ENCODE peak calls at places on chromosomes 5 and 9, in eight cellular contexts. L, C, R, H, U, K, V and J are unnamed samples.

GRCh38 chr9:81548911-81549310 is 140.4 kb downstream of the TLE1 start:
- DNase-seq in L (no peak), C (no peak), R (no peak), H (no peak), U (no peak), K (no peak), V (no peak), J (no peak)

GRCh38 chr5:172145870-172146747 is 41.9 kb downstream of the STK10 start:
- DNase-seq in L (no peak), C (no peak), R (peak), H (no peak), U (no peak), K (no peak), V (no peak), J (no peak)

GRCh38 chr9:3436629-3437028 is 89.2 kb downstream of the RFX3 start:
- DNase-seq in L (no peak), C (peak), R (no peak), H (no peak), U (no peak), K (no peak), V (peak), J (no peak)

GRCh38 chr9:128136816-128137793 is 9.6 kb upstream of the PTGES2 start:
- DNase-seq in L (no peak), C (peak), R (no peak), H (no peak), U (peak), K (no peak), V (peak), J (no peak)

GRCh38 chr5:33984671-33985124 is at the start of gene SLC45A2:
- DNase-seq in L (no peak), C (no peak), R (no peak), H (no peak), U (no peak), K (no peak), V (no peak), J (no peak)

GRCh38 chr5:60541980-60542379 is 158.0 kb downstream of the DEPDC1B start:
- DNase-seq in L (no peak), C (peak), R (no peak), H (no peak), U (peak), K (no peak), V (peak), J (no peak)

GRCh38 chr9:89247431-89248370 is 63.3 kb upstream of the CKS2 start:
- DNase-seq in L (no peak), C (no peak), R (no peak), H (no peak), U (peak), K (no peak), V (peak), J (no peak)

GRCh38 chr5:135660826-135661555 is 82.2 kb upstream of the CXCL14 start:
- DNase-seq in L (no peak), C (no peak), R (no peak), H (no peak), U (no peak), K (no peak), V (no peak), J (no peak)

GRCh38 chr9:21527579-21527978 is 45.5 kb upstream of the IFNE start:
- DNase-seq in L (no peak), C (no peak), R (no peak), H (no peak), U (no peak), K (no peak), V (no peak), J (no peak)

GRCh38 chr9:22068369-22068768 is 59.3 kb upstream of the CDKN2B start:
- DNase-seq in L (no peak), C (no peak), R (no peak), H (no peak), U (no peak), K (no peak), V (no peak), J (no peak)

GRCh38 chr5:138725153-138725884 is 27.9 kb upstream of the CTNNA1 start:
- DNase-seq in L (no peak), C (peak), R (peak), H (peak), U (peak), K (no peak), V (peak), J (peak)

GRCh38 chr5:154072782-154073171 is 34.0 kb downstream of the MFAP3 start:
- DNase-seq in L (no peak), C (no peak), R (no peak), H (no peak), U (no peak), K (no peak), V (no peak), J (no peak)

GRCh38 chr9:12141422-12141821 is 551.8 kb upstream of the TYRP1 start:
- DNase-seq in L (no peak), C (no peak), R (no peak), H (no peak), U (no peak), K (no peak), V (no peak), J (no peak)

GRCh38 chr5:64678400-64678799 is 11.9 kb upstream of the SHISAL2B start:
- DNase-seq in L (no peak), C (no peak), R (no peak), H (no peak), U (no peak), K (no peak), V (no peak), J (no peak)

GRCh38 chr9:122126340-122127333 is 32.9 kb downstream of the NDUFA8 start:
- DNase-seq in L (no peak), C (peak), R (no peak), H (no peak), U (no peak), K (no peak), V (peak), J (no peak)

GRCh38 chr5:57598756-57599155 is 116.1 kb upstream of the ACTBL2 start:
- DNase-seq in L (no peak), C (peak), R (no peak), H (no peak), U (peak), K (no peak), V (peak), J (no peak)

GRCh38 chr9:76181781-76182180 is 212.4 kb downstream of the RFK start:
- DNase-seq in L (no peak), C (no peak), R (no peak), H (no peak), U (no peak), K (no peak), V (no peak), J (no peak)

GRCh38 chr9:133927041-133927440 is 65.1 kb downstream of the VAV2 start:
- DNase-seq in L (no peak), C (no peak), R (no peak), H (no peak), U (no peak), K (no peak), V (no peak), J (no peak)

GRCh38 chr5:110159202-110159601 is 469.5 kb downstream of the MAN2A1 start:
- DNase-seq in L (no peak), C (peak), R (no peak), H (no peak), U (peak), K (no peak), V (peak), J (no peak)

GRCh38 chr9:17587113-17587512 is 8.2 kb downstream of the SH3GL2 start:
- DNase-seq in L (no peak), C (no peak), R (no peak), H (no peak), U (no peak), K (no peak), V (no peak), J (no peak)

GRCh38 chr9:131358438-131359029 is 35.4 kb upstream of the PRRC2B start:
- DNase-seq in L (no peak), C (no peak), R (no peak), H (no peak), U (no peak), K (peak), V (no peak), J (no peak)

GRCh38 chr9:111917201-111917600 is 20.6 kb downstream of the UGCG start:
- DNase-seq in L (no peak), C (no peak), R (no peak), H (no peak), U (no peak), K (no peak), V (no peak), J (no peak)

GRCh38 chr5:1547236-1547635 is 23.5 kb upstream of the LPCAT1 start:
- DNase-seq in L (no peak), C (no peak), R (no peak), H (no peak), U (no peak), K (no peak), V (no peak), J (no peak)

GRCh38 chr5:33462456-33462855 is 21.7 kb downstream of the TARS1 start:
- DNase-seq in L (no peak), C (peak), R (no peak), H (no peak), U (no peak), K (no peak), V (peak), J (no peak)

GRCh38 chr9:110183208-110184145 is 24.5 kb downstream of the C9orf152 start:
- DNase-seq in L (peak), C (peak), R (peak), H (peak), U (peak), K (peak), V (peak), J (no peak)

GRCh38 chr9:127860260-127860659 is 5.8 kb upstream of the ENG start:
- DNase-seq in L (no peak), C (no peak), R (no peak), H (no peak), U (no peak), K (no peak), V (peak), J (no peak)

GRCh38 chr5:10432059-10433008 is 9.3 kb upstream of the ROPN1L start:
- DNase-seq in L (no peak), C (no peak), R (no peak), H (no peak), U (no peak), K (no peak), V (no peak), J (no peak)

GRCh38 chr9:136546697-136547481 is 1.0 kb upstream of the NOTCH1 start:
- DNase-seq in L (peak), C (peak), R (peak), H (peak), U (peak), K (peak), V (peak), J (no peak)

GRCh38 chr5:115072266-115073056 is 97.2 kb downstream of the TRIM36 start:
- DNase-seq in L (no peak), C (no peak), R (no peak), H (no peak), U (no peak), K (no peak), V (no peak), J (no peak)

GRCh38 chr9:91177661-91178280 is 183.9 kb downstream of the AUH start:
- DNase-seq in L (no peak), C (peak), R (peak), H (peak), U (peak), K (no peak), V (peak), J (no peak)

DNA sequence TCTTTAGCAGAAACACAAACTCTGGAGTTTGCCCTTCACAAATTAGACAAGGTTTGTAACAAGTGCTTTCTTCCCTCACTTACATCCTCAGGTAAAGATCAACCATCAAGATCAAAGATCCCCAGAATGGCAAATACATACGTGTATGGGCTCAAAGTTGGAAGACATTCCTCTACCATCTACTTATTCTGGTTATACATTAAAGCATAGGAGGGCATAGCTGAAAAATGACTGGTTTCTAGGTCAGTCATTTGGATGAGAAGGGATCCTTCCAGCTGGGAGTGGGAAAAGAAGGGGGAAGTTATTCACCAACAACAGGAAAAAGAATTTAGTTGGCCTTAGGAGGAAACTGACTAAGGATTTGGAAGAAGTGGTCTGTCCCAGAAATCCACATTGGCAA is 1.9 kb downstream of the DAB2 start:
- DNase-seq in L (no peak), C (no peak), R (no peak), H (no peak), U (no peak), K (no peak), V (no peak), J (no peak)
- H3K4me3 ChIP-seq in L (no peak), C (peak), R (peak), H (no peak), U (peak), K (no peak), V (peak), J (peak)

DNA sequence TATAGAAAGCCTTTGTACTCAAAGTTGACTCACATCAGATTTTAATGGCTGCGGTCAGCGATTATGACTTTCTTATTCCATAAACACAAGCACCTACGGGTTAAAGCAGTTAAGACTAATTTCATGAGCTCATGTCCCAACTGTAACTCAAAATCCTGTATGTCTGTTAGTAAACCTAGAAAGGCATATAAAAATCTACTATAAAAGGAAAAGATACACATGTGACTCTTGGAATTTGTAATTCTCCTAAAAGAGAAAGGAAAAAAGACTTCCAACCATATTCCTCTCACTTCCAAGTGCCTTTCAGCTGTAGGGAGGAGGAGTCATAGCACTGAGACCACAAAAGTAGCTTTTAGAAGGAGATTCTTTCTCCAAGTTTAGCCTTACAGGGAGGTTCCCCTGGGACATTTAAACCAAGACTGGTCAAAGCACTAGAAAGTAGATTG is 129.1 kb downstream of the EBF1 start:
- DNase-seq in L (no peak), C (no peak), R (no peak), H (no peak), U (no peak), K (no peak), V (peak), J (no peak)
- H3K4me3 ChIP-seq in L (no peak), C (no peak), R (no peak), H (no peak), U (no peak), K (no peak), V (no peak), J (no peak)

DNA sequence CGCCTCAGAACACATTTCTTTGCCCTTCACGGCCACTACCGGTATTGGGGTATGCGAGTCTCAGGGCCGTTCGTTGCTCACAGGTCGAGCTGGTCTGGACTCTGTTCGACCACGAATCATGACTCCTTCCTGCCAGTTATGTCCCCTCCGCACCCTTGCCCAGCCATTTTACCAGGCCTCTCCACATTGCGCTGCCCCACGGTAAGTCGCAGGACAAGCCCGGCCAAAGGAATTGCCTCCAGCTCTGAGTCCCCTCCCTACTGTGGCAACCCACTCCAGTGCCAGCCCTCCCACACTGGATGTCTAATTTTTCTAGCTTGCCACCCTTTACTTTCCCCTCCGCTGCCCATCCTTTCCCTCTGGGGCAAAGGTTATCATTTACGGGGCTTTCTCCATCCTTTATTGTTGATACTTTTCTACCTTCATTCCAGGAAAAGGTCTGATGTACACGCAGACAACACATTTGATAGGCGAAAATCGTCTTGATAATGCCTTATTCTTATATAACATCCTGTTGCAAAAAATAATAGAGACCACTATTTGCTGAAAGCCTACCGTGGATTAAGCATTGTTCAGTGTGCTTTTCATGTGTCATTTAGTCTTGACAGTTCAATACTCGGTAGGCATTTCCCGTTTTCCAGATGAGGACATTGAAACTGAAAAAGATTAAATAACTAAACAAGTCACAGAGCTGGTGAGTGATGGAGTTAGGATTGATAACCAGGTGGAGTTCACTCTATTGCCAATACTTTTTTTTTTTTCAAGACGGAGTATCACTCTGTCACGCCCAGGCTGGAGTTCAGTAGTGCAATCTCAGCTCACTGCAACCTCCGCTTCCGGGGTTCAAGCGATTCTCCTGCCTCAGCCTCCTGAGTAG is 958 bp upstream of the HSPA5 start:
- DNase-seq in L (no peak), C (peak), R (peak), H (no peak), U (no peak), K (no peak), V (peak), J (no peak)
- H3K4me3 ChIP-seq in L (peak), C (peak), R (peak), H (peak), U (peak), K (peak), V (peak), J (peak)

GRCh38 chr5:144205141-144205551 is 34.5 kb downstream of the KCTD16 start:
- DNase-seq in L (no peak), C (peak), R (no peak), H (no peak), U (peak), K (no peak), V (peak), J (no peak)
- H3K4me3 ChIP-seq in L (no peak), C (peak), R (peak), H (no peak), U (peak), K (no peak), V (peak), J (peak)

GRCh38 chr5:84373506-84373905 is 11.2 kb downstream of the EDIL3 start:
- DNase-seq in L (no peak), C (no peak), R (no peak), H (no peak), U (no peak), K (no peak), V (no peak), J (no peak)

GRCh38 chr5:84378961-84379360 is 5.7 kb downstream of the EDIL3 start:
- DNase-seq in L (no peak), C (peak), R (no peak), H (no peak), U (peak), K (no peak), V (peak), J (no peak)

GRCh38 chr5:84378420-84378819 is 6.3 kb downstream of the EDIL3 start:
- DNase-seq in L (no peak), C (peak), R (no peak), H (no peak), U (peak), K (no peak), V (peak), J (peak)

GRCh38 chr5:84374568-84374967 is 10.1 kb downstream of the EDIL3 start:
- DNase-seq in L (no peak), C (no peak), R (no peak), H (no peak), U (no peak), K (no peak), V (no peak), J (no peak)

GRCh38 chr5:84376346-84376745 is 8.3 kb downstream of the EDIL3 start:
- DNase-seq in L (no peak), C (no peak), R (no peak), H (no peak), U (no peak), K (no peak), V (no peak), J (no peak)
- H3K4me3 ChIP-seq in L (no peak), C (no peak), R (no peak), H (no peak), U (no peak), K (no peak), V (no peak), J (no peak)